ENCODE peak calls at places on chromosome 2, in six cellular contexts. One of them, this sample, is unnamed.

GRCh38 chr2:33276868-33277503 is 199.5 kb upstream of the RASGRP3 start:
- DNase-seq in cardiac muscle cell: no peak
- DNase-seq in lower lobe of right lung: no peak
- DNase-seq in K562: no peak
- DNase-seq in GM23338: no peak
- DNase-seq in HCT116: no peak
- DNase-seq in this sample: no peak

GRCh38 chr2:197909377-197909776 is 105.0 kb downstream of the PLCL1 start:
- DNase-seq in HCT116: peak
- DNase-seq in cardiac muscle cell: no peak
- DNase-seq in K562: no peak
- DNase-seq in GM23338: no peak
- DNase-seq in lower lobe of right lung: no peak
- DNase-seq in this sample: peak

GRCh38 chr2:205673312-205673711 is 9.0 kb upstream of the NRP2 start:
- DNase-seq in K562: no peak
- DNase-seq in cardiac muscle cell: no peak
- DNase-seq in lower lobe of right lung: no peak
- DNase-seq in GM23338: no peak
- DNase-seq in HCT116: no peak
- DNase-seq in this sample: no peak

GRCh38 chr2:173239644-173240043 is 115.0 kb upstream of the CDCA7 start:
- DNase-seq in HCT116: no peak
- DNase-seq in K562: no peak
- DNase-seq in lower lobe of right lung: no peak
- DNase-seq in cardiac muscle cell: no peak
- DNase-seq in GM23338: no peak
- DNase-seq in this sample: no peak

GRCh38 chr2:74186038-74186437 is 7.4 kb upstream of the MOB1A start:
- DNase-seq in HCT116: no peak
- DNase-seq in lower lobe of right lung: peak
- DNase-seq in cardiac muscle cell: no peak
- DNase-seq in GM23338: no peak
- DNase-seq in K562: peak
- DNase-seq in this sample: no peak

GRCh38 chr2:230713331-230714121 is 884 bp downstream of the CAB39 start:
- DNase-seq in lower lobe of right lung: peak
- DNase-seq in K562: peak
- DNase-seq in GM23338: peak
- DNase-seq in HCT116: no peak
- DNase-seq in cardiac muscle cell: peak
- DNase-seq in this sample: peak

GRCh38 chr2:74751981-74752808 is 81.7 kb upstream of the HK2 start:
- DNase-seq in K562: no peak
- DNase-seq in HCT116: no peak
- DNase-seq in cardiac muscle cell: no peak
- DNase-seq in lower lobe of right lung: no peak
- DNase-seq in GM23338: no peak
- DNase-seq in this sample: no peak

GRCh38 chr2:106342801-106343200 is 125.4 kb downstream of the RGPD3 start:
- DNase-seq in cardiac muscle cell: no peak
- DNase-seq in HCT116: no peak
- DNase-seq in GM23338: no peak
- DNase-seq in lower lobe of right lung: no peak
- DNase-seq in K562: no peak
- DNase-seq in this sample: no peak

GRCh38 chr2:95073856-95074662 is 47.5 kb downstream of the MRPS5 start:
- DNase-seq in GM23338: no peak
- DNase-seq in lower lobe of right lung: no peak
- DNase-seq in K562: no peak
- DNase-seq in HCT116: no peak
- DNase-seq in cardiac muscle cell: no peak
- DNase-seq in this sample: no peak

GRCh38 chr2:210459925-210460862 is 16.4 kb downstream of the LANCL1 start:
- DNase-seq in HCT116: no peak
- DNase-seq in GM23338: no peak
- DNase-seq in lower lobe of right lung: no peak
- DNase-seq in K562: peak
- DNase-seq in cardiac muscle cell: no peak
- DNase-seq in this sample: no peak

GRCh38 chr2:133498166-133498565 is 70.1 kb downstream of the NCKAP5 start:
- DNase-seq in cardiac muscle cell: no peak
- DNase-seq in HCT116: no peak
- DNase-seq in lower lobe of right lung: no peak
- DNase-seq in GM23338: no peak
- DNase-seq in K562: no peak
- DNase-seq in this sample: no peak

GRCh38 chr2:220374282-220374681 is 746.9 kb downstream of the SLC4A3 start:
- DNase-seq in K562: no peak
- DNase-seq in GM23338: no peak
- DNase-seq in HCT116: no peak
- DNase-seq in cardiac muscle cell: no peak
- DNase-seq in lower lobe of right lung: no peak
- DNase-seq in this sample: no peak

GRCh38 chr2:191516260-191516659 is 161.7 kb upstream of the NABP1 start:
- DNase-seq in K562: no peak
- DNase-seq in GM23338: no peak
- DNase-seq in cardiac muscle cell: no peak
- DNase-seq in lower lobe of right lung: no peak
- DNase-seq in HCT116: no peak
- DNase-seq in this sample: no peak

GRCh38 chr2:217293046-217293445 is 433.2 kb upstream of the TNP1 start:
- DNase-seq in GM23338: no peak
- DNase-seq in HCT116: no peak
- DNase-seq in cardiac muscle cell: no peak
- DNase-seq in lower lobe of right lung: no peak
- DNase-seq in K562: no peak
- DNase-seq in this sample: no peak

GRCh38 chr2:78589871-78590270 is 435.6 kb upstream of the REG3G start:
- DNase-seq in HCT116: no peak
- DNase-seq in GM23338: no peak
- DNase-seq in cardiac muscle cell: no peak
- DNase-seq in lower lobe of right lung: no peak
- DNase-seq in K562: no peak
- DNase-seq in this sample: no peak

GRCh38 chr2:83462881-83463280 is 996.2 kb downstream of the SUCLG1 start:
- DNase-seq in GM23338: no peak
- DNase-seq in lower lobe of right lung: no peak
- DNase-seq in cardiac muscle cell: no peak
- DNase-seq in K562: no peak
- DNase-seq in HCT116: no peak
- DNase-seq in this sample: no peak

GRCh38 chr2:199771948-199772692 is 78.9 kb downstream of the FTCDNL1 start:
- DNase-seq in GM23338: no peak
- DNase-seq in K562: no peak
- DNase-seq in cardiac muscle cell: no peak
- DNase-seq in lower lobe of right lung: no peak
- DNase-seq in HCT116: no peak
- DNase-seq in this sample: no peak

GRCh38 chr2:37387143-37387835 is 42.9 kb downstream of the QPCT start:
- DNase-seq in GM23338: no peak
- DNase-seq in cardiac muscle cell: no peak
- DNase-seq in K562: no peak
- DNase-seq in lower lobe of right lung: no peak
- DNase-seq in HCT116: no peak
- DNase-seq in this sample: peak

GRCh38 chr2:19349911-19350677 is 8.3 kb downstream of the OSR1 start:
- DNase-seq in GM23338: peak
- DNase-seq in cardiac muscle cell: peak
- DNase-seq in HCT116: peak
- DNase-seq in K562: peak
- DNase-seq in lower lobe of right lung: peak
- DNase-seq in this sample: peak

GRCh38 chr2:213722564-213722963 is 438.3 kb downstream of the SPAG16 start:
- DNase-seq in GM23338: no peak
- DNase-seq in cardiac muscle cell: no peak
- DNase-seq in HCT116: no peak
- DNase-seq in K562: no peak
- DNase-seq in lower lobe of right lung: no peak
- DNase-seq in this sample: no peak

GRCh38 chr2:170715062-170715931 is at the start of gene SP5:
- DNase-seq in GM23338: peak
- DNase-seq in HCT116: peak
- DNase-seq in K562: peak
- DNase-seq in cardiac muscle cell: peak
- DNase-seq in lower lobe of right lung: peak
- DNase-seq in this sample: peak

GRCh38 chr2:167187049-167187727 is 298.9 kb downstream of the XIRP2 start:
- DNase-seq in K562: no peak
- DNase-seq in lower lobe of right lung: no peak
- DNase-seq in cardiac muscle cell: peak
- DNase-seq in GM23338: no peak
- DNase-seq in HCT116: no peak
- DNase-seq in this sample: no peak

GRCh38 chr2:196660264-196660663 is 20.7 kb downstream of the CCDC150 start:
- DNase-seq in GM23338: no peak
- DNase-seq in cardiac muscle cell: no peak
- DNase-seq in HCT116: no peak
- DNase-seq in lower lobe of right lung: no peak
- DNase-seq in K562: no peak
- DNase-seq in this sample: peak

GRCh38 chr2:58010599-58010998 is 36.0 kb upstream of the VRK2 start:
- DNase-seq in GM23338: no peak
- DNase-seq in lower lobe of right lung: no peak
- DNase-seq in K562: no peak
- DNase-seq in HCT116: no peak
- DNase-seq in cardiac muscle cell: no peak
- DNase-seq in this sample: no peak

GRCh38 chr2:181813963-181814565 is 77.5 kb upstream of the ITPRID2 start:
- DNase-seq in GM23338: no peak
- DNase-seq in cardiac muscle cell: no peak
- DNase-seq in HCT116: no peak
- DNase-seq in K562: no peak
- DNase-seq in lower lobe of right lung: no peak
- DNase-seq in this sample: peak

GRCh38 chr2:28905533-28905932 is 11.1 kb downstream of the WDR43 start:
- DNase-seq in K562: no peak
- DNase-seq in cardiac muscle cell: no peak
- DNase-seq in HCT116: no peak
- DNase-seq in GM23338: no peak
- DNase-seq in lower lobe of right lung: no peak
- DNase-seq in this sample: no peak

GRCh38 chr2:127570282-127571250 is 35.1 kb downstream of the MYO7B start:
- DNase-seq in GM23338: no peak
- DNase-seq in cardiac muscle cell: no peak
- DNase-seq in lower lobe of right lung: no peak
- DNase-seq in K562: no peak
- DNase-seq in HCT116: no peak
- DNase-seq in this sample: peak

GRCh38 chr2:105403785-105404698 is 5.2 kb upstream of the FHL2 start:
- DNase-seq in cardiac muscle cell: no peak
- DNase-seq in HCT116: peak
- DNase-seq in K562: peak
- DNase-seq in GM23338: peak
- DNase-seq in lower lobe of right lung: no peak
- DNase-seq in this sample: peak

GRCh38 chr2:66534461-66534860 is 99.5 kb downstream of the MEIS1 start:
- DNase-seq in cardiac muscle cell: no peak
- DNase-seq in lower lobe of right lung: no peak
- DNase-seq in GM23338: no peak
- DNase-seq in HCT116: no peak
- DNase-seq in K562: no peak
- DNase-seq in this sample: no peak

GRCh38 chr2:127624321-127625145 is 21.4 kb upstream of the GPR17 start:
- DNase-seq in cardiac muscle cell: no peak
- DNase-seq in GM23338: no peak
- DNase-seq in lower lobe of right lung: peak
- DNase-seq in K562: no peak
- DNase-seq in HCT116: no peak
- DNase-seq in this sample: no peak

GRCh38 chr2:161160226-161161073 is at the start of gene TANK:
- DNase-seq in HCT116: peak
- DNase-seq in cardiac muscle cell: peak
- DNase-seq in K562: peak
- DNase-seq in lower lobe of right lung: peak
- DNase-seq in GM23338: peak
- DNase-seq in this sample: peak
- TF ChIP-seq CTCF in HCT116: no peak
- TF ChIP-seq CTCF in cardiac muscle cell: no peak
- TF ChIP-seq CTCF in K562: no peak
- TF ChIP-seq CTCF in lower lobe of right lung: no peak
- TF ChIP-seq CTCF in GM23338: no peak
- TF ChIP-seq CTCF in this sample: peak

DNA sequence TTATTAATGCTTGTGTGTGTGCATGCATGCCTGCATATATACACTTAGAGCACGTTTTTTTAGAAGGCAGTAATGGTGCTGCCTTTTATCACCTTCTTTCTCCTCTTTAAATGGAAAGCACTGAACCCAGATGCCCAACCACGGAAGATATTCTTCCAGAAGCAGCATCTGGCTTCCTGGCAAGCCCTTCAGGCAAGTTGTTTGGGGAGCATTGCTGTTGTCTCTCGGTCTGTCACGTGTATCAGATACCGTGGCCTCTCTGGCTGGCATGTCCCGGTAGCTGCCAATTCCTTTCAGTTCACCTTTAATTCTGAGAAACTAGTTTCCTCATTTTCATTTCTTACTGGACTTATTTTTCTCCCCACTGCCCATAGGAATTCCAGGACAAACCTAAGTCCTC is 587.8 kb downstream of the ARHGAP15 start:
- DNase-seq in HCT116: no peak
- DNase-seq in cardiac muscle cell: no peak
- DNase-seq in lower lobe of right lung: no peak
- DNase-seq in K562: no peak
- DNase-seq in GM23338: no peak
- DNase-seq in this sample: peak
- H3K4me3 ChIP-seq in HCT116: no peak
- H3K4me3 ChIP-seq in cardiac muscle cell: no peak
- H3K4me3 ChIP-seq in lower lobe of right lung: no peak
- H3K4me3 ChIP-seq in K562: no peak
- H3K4me3 ChIP-seq in GM23338: no peak
- H3K4me3 ChIP-seq in this sample: no peak

GRCh38 chr2:8548065-8548870 is 133.6 kb upstream of the ID2 start:
- DNase-seq in cardiac muscle cell: peak
- DNase-seq in GM23338: no peak
- DNase-seq in lower lobe of right lung: no peak
- DNase-seq in HCT116: no peak
- DNase-seq in K562: no peak
- DNase-seq in this sample: no peak
- TF ChIP-seq CTCF in cardiac muscle cell: no peak
- TF ChIP-seq CTCF in GM23338: no peak
- TF ChIP-seq CTCF in lower lobe of right lung: no peak
- TF ChIP-seq CTCF in HCT116: no peak
- TF ChIP-seq CTCF in K562: no peak
- TF ChIP-seq CTCF in this sample: no peak

DNA sequence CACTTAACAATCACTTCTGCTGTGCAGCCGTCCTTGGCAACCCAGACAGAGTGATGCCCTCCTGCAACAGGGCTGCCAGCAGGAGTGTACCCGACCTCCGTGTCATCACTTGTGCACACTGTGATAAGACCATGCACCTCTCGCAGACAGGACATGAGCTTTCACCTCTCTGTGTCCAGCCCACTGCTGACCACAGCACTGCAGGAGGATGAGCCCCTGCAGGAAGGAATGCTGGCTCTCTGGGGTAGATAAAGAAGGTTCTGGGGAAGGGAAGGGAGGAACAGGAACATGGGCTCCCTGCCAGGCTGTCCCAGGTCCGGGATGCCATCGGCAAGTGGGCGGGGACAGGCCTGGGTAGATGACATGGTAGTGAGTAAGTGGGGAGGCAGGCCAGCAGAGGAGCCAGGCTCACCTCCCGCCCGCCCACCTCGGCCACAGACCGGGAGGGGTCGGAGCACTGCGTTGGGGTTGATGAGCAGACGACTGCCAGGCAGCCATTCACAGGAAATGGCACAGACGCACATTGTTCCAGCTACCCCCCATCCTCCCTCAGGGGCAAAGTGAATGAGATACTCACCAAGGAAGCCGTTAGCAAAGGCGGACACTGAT is 18.6 kb upstream of the COL6A3 start:
- DNase-seq in K562: no peak
- DNase-seq in cardiac muscle cell: no peak
- DNase-seq in HCT116: peak
- DNase-seq in GM23338: no peak
- DNase-seq in lower lobe of right lung: peak
- DNase-seq in this sample: peak
- H3K4me3 ChIP-seq in K562: no peak
- H3K4me3 ChIP-seq in cardiac muscle cell: no peak
- H3K4me3 ChIP-seq in HCT116: no peak
- H3K4me3 ChIP-seq in GM23338: no peak
- H3K4me3 ChIP-seq in lower lobe of right lung: no peak
- H3K4me3 ChIP-seq in this sample: no peak

This sample was measured in fibroblast of the aortic adventitia.